ENCODE peak calls at places on chromosomes 12 and 14, in seven cellular contexts. J, G, F, C, A, R and D are unnamed samples. For H3K4me1, the result is how much of the 10 kb centered on the place peaks cover.

GRCh38 chr12:53977596-53978464 is 3.1 kb upstream of the HOTAIR start:
- DNase-seq in J (no peak), G (no peak), F (no peak), C (no peak), A (no peak), R (no peak), D (no peak)

GRCh38 chr12:20175704-20176388 is 192.5 kb upstream of the PDE3A start:
- DNase-seq in J (no peak), G (no peak), F (no peak), C (no peak), A (no peak), R (no peak), D (no peak)

GRCh38 chr12:113424915-113425823 is 3.0 kb downstream of the SDSL start:
- DNase-seq in J (peak), G (peak), F (peak), C (peak), A (peak), R (no peak), D (peak)

GRCh38 chr12:122421815-122422737 is at the start of gene CLIP1:
- DNase-seq in J (peak), G (peak), F (peak), C (peak), A (peak), R (no peak), D (peak)

GRCh38 chr14:76293923-76294322 is 82.0 kb upstream of the ESRRB start:
- DNase-seq in J (no peak), G (no peak), F (no peak), C (no peak), A (no peak), R (no peak), D (no peak)

GRCh38 chr12:24884911-24885310 is 64.0 kb downstream of the BCAT1 start:
- DNase-seq in J (no peak), G (no peak), F (no peak), C (no peak), A (no peak), R (no peak), D (no peak)

GRCh38 chr12:111046896-111047295 is 126.5 kb upstream of the MYL2 start:
- DNase-seq in J (no peak), G (peak), F (no peak), C (no peak), A (no peak), R (no peak), D (no peak)

GRCh38 chr12:130079254-130079653 is 83.0 kb upstream of the FZD10 start:
- DNase-seq in J (no peak), G (peak), F (no peak), C (no peak), A (no peak), R (no peak), D (no peak)

GRCh38 chr12:53498235-53498630 is 1.0 kb downstream of the MAP3K12 start:
- DNase-seq in J (no peak), G (peak), F (no peak), C (no peak), A (no peak), R (no peak), D (no peak)

GRCh38 chr12:132486168-132486567 is 3.8 kb upstream of the FBRSL1 start:
- DNase-seq in J (no peak), G (no peak), F (no peak), C (no peak), A (no peak), R (no peak), D (no peak)

GRCh38 chr14:47675489-47676300 is at the start of gene MDGA2:
- DNase-seq in J (no peak), G (peak), F (no peak), C (peak), A (peak), R (no peak), D (no peak)

GRCh38 chr14:96424104-96424989 is 32.4 kb downstream of the AK7 start:
- DNase-seq in J (peak), G (peak), F (peak), C (peak), A (peak), R (peak), D (no peak)

GRCh38 chr14:100107236-100107635 is 42.0 kb downstream of the EVL start:
- DNase-seq in J (no peak), G (no peak), F (no peak), C (no peak), A (no peak), R (no peak), D (no peak)

GRCh38 chr12:71014180-71014785 is 93.7 kb upstream of the PTPRR start:
- DNase-seq in J (no peak), G (no peak), F (no peak), C (no peak), A (peak), R (peak), D (no peak)

GRCh38 chr14:105065280-105066228 is at the start of gene GPR132:
- DNase-seq in J (no peak), G (peak), F (peak), C (no peak), A (no peak), R (no peak), D (peak)

GRCh38 chr12:67726868-67727267 is 78.3 kb downstream of the DYRK2 start:
- DNase-seq in J (no peak), G (no peak), F (no peak), C (no peak), A (no peak), R (no peak), D (no peak)

GRCh38 chr12:6828671-6829531 is 694 bp downstream of the P3H3 start:
- DNase-seq in J (no peak), G (peak), F (peak), C (peak), A (no peak), R (no peak), D (peak)

DNA sequence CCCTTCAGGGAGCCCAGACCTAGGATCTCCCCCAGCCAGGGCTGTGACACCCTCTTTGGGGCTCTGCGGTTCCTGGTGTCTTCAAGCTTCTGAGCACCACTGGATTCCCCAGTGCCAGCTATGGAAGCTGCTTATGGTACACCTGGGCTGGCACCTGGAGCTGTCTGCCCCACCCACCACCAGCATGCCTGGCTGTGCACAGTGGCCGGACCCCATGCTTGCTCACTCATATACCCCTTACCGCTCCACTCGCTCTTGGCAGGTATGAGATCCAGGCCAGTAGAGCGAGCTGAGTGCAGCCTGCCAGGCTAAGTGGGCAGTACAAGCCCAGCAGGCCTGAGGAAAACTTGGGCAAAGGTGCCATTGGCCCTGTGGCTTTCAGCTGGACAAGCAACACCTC is 114.0 kb downstream of the DACT1 start:
- DNase-seq in J (no peak), G (no peak), F (no peak), C (no peak), A (no peak), R (no peak), D (no peak)
- H3K4me1 ChIP-seq in J (under half), G (under half), F (under half), C (under half), A (half or more), R (under half), D (under half)

GRCh38 chr12:104741072-104741471 is 217.0 kb downstream of the SLC41A2 start:
- DNase-seq in J (no peak), G (no peak), F (no peak), C (no peak), A (no peak), R (no peak), D (no peak)
- H3K4me1 ChIP-seq in J (under half), G (under half), F (under half), C (under half), A (under half), R (under half), D (under half)

DNA sequence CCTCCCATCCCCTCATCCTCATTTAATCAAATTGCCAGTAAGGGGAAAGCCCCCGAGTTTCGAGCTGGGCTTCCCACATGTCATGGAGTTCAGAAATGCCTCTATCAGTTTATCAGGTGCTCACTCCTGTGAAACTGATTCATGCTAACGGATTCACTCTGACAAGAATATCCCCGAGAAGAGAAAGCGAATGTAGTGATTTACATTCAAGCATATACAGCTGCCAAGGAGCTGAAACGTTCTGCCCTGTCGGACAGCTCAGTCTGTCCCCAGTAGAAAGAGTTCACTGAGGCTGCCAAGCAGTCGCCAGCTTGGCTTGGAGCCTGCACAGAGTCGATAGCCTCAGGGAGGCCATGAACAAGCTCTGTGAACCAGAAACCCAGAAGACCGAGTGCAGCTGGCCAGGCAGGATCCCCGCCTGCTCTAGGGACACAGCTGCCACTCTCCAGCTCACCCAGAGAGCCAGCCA is 88.4 kb downstream of the TMCC3 start:
- DNase-seq in J (no peak), G (no peak), F (peak), C (no peak), A (no peak), R (no peak), D (peak)
- H3K4me1 ChIP-seq in J (under half), G (under half), F (under half), C (under half), A (under half), R (under half), D (under half)

GRCh38 chr14:84254205-84254788 is 1275.6 kb upstream of the FLRT2 start:
- DNase-seq in J (no peak), G (no peak), F (peak), C (no peak), A (no peak), R (no peak), D (no peak)
- H3K4me1 ChIP-seq in J (under half), G (under half), F (under half), C (under half), A (under half), R (under half), D (under half)

DNA sequence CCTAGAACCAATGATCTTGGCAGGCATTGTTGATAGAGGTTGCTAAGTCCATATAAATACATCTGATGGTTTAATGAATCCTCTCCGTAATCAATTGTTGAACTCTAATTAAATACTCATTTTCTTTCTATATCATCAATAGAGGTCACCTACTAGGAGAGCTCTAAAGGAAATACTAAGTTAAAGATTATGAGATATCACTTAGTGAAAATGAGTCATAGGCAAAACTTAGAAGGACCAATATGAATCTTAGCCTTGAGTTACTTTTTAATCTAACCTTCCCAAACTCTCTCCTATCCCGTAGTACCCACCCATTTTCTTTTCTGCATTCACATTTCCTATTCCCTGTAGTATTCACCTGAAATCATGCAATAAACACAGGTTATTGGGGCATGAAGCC is 50.2 kb downstream of the MBIP start:
- DNase-seq in J (no peak), G (no peak), F (no peak), C (no peak), A (no peak), R (no peak), D (no peak)
- H3K4me1 ChIP-seq in J (under half), G (under half), F (half or more), C (under half), A (under half), R (under half), D (under half)

GRCh38 chr12:64656429-64656828 is 46.1 kb downstream of the RASSF3 start:
- DNase-seq in J (no peak), G (no peak), F (no peak), C (no peak), A (no peak), R (no peak), D (no peak)

GRCh38 chr12:64658892-64659481 is 48.7 kb downstream of the RASSF3 start:
- DNase-seq in J (no peak), G (no peak), F (no peak), C (no peak), A (no peak), R (no peak), D (no peak)

GRCh38 chr12:64663019-64663418 is 52.7 kb downstream of the RASSF3 start:
- DNase-seq in J (no peak), G (no peak), F (no peak), C (no peak), A (no peak), R (no peak), D (no peak)

GRCh38 chr12:64665506-64665905 is 55.2 kb downstream of the RASSF3 start:
- DNase-seq in J (no peak), G (no peak), F (peak), C (no peak), A (no peak), R (no peak), D (no peak)

DNA sequence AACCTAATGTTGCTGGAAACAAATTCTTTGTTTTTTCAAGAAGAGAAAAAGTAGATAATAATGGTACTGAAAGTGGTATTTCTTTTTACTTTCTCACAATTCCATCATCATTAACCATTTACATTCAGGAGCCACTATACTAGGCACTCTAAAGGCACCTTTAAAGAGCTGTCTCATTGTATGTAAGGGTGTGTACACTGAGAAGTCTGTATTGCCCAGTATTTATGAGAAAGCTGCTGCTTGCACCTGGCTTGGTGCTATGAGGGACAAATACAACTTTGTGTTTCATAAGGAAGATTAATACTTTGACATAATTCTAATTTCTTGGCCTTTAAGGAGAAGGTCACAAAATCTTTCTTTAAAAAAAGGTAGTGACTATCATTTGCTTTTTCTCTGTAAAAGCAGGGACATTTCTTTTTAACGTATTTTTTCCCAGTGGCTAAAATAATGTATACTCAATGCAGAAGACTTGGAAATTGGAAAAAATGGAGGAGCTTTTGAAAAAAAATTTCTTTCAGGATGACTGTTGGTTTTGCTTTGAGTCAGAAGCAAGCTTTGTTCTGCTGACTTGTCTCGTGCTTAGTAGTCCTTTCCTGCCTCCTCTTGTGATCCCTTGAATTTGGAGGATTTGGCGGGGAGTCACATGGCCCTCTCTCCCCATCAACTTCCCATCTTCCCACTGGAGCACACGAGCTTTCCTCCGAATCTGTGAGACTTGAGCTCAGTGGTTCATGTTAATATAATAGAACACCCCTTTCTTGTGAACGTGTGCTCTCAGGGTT is 50.1 kb downstream of the RASSF3 start:
- DNase-seq in J (no peak), G (no peak), F (no peak), C (no peak), A (no peak), R (no peak), D (no peak)
- H3K4me1 ChIP-seq in J (under half), G (under half), F (under half), C (under half), A (half or more), R (under half), D (half or more)

DNA sequence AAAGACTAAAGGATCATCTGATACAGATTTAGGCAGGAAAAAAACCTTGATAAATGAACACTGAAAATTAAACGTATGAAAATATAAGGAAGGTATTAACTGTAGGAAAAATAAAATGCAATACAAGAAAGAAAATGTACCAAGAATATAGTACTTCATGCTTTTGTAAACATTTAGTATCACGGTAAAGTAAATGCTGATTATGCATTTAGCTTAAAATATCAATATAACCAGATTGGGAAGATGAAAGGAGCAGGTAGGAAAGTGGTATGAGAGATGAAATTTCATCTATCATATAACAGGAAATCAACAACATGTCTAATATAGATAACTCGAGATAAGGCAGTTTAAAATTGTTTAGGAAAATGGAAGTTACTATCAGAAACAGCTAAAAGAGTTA is 38.1 kb upstream of the MTHFD1 start:
- DNase-seq in J (no peak), G (no peak), F (no peak), C (no peak), A (no peak), R (no peak), D (no peak)
- H3K4me1 ChIP-seq in J (under half), G (under half), F (under half), C (under half), A (under half), R (under half), D (under half)

GRCh38 chr14:24273422-24273998 is 2.1 kb upstream of the RABGGTA start:
- DNase-seq in J (no peak), G (no peak), F (no peak), C (no peak), A (peak), R (no peak), D (no peak)
- H3K4me1 ChIP-seq in J (under half), G (under half), F (under half), C (under half), A (under half), R (under half), D (under half)

DNA sequence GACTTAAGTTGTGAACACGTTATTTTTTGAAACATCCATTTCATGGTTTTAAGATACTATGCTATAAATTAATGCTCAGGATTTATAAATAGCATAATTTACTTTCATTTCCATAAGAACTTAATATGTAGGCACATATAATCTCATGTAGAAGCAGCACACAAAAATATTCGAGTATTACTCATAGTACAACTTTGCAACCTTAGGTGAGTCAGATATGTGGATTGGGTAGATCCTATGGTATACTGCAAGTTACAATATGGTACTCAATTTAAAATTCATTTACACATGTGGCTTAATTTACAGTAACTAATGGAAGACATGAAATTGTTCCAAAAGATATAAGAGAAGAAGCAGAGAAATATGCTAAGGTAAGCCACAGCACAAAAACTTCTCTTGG is 26.0 kb downstream of the PSMA3 start:
- DNase-seq in J (no peak), G (no peak), F (no peak), C (no peak), A (no peak), R (no peak), D (no peak)
- H3K4me1 ChIP-seq in J (under half), G (under half), F (under half), C (under half), A (under half), R (under half), D (half or more)